ENCODE peak calls at places on chromosome 9, in four cellular contexts. One of them, this sample, is unnamed.

GRCh38 chr9:130304141-130304540 is 38.6 kb downstream of the HMCN2 start:
- DNase-seq in GDM1: no peak
- DNase-seq in RWPE1: no peak
- DNase-seq in CD8-positive, alpha-beta T cell: no peak
- DNase-seq in this sample: no peak

GRCh38 chr9:134698587-134699342 is 57.2 kb downstream of the COL5A1 start:
- DNase-seq in GDM1: peak
- DNase-seq in RWPE1: peak
- DNase-seq in CD8-positive, alpha-beta T cell: peak
- DNase-seq in this sample: no peak

GRCh38 chr9:92786298-92786697 is 21.7 kb upstream of the BICD2 start:
- DNase-seq in GDM1: no peak
- DNase-seq in RWPE1: no peak
- DNase-seq in CD8-positive, alpha-beta T cell: no peak
- DNase-seq in this sample: no peak

GRCh38 chr9:29701536-29701935 is 2128.3 kb upstream of the C9orf72 start:
- DNase-seq in GDM1: no peak
- DNase-seq in RWPE1: no peak
- DNase-seq in CD8-positive, alpha-beta T cell: no peak
- DNase-seq in this sample: no peak

GRCh38 chr9:125106285-125106893 is 36.9 kb downstream of the SCAI start:
- DNase-seq in GDM1: no peak
- DNase-seq in RWPE1: no peak
- DNase-seq in CD8-positive, alpha-beta T cell: no peak
- DNase-seq in this sample: no peak

GRCh38 chr9:78904686-78905085 is 607.8 kb downstream of the PSAT1 start:
- DNase-seq in GDM1: no peak
- DNase-seq in RWPE1: no peak
- DNase-seq in CD8-positive, alpha-beta T cell: no peak
- DNase-seq in this sample: no peak

GRCh38 chr9:134315716-134316443 is 10.4 kb upstream of the RXRA start:
- DNase-seq in GDM1: no peak
- DNase-seq in RWPE1: no peak
- DNase-seq in CD8-positive, alpha-beta T cell: no peak
- DNase-seq in this sample: no peak

GRCh38 chr9:116671605-116672004 is 15.5 kb upstream of the TRIM32 start:
- DNase-seq in GDM1: no peak
- DNase-seq in RWPE1: no peak
- DNase-seq in CD8-positive, alpha-beta T cell: no peak
- DNase-seq in this sample: no peak

GRCh38 chr9:135909371-135909770 is 2.0 kb upstream of the CAMSAP1 start:
- DNase-seq in GDM1: no peak
- DNase-seq in RWPE1: no peak
- DNase-seq in CD8-positive, alpha-beta T cell: no peak
- DNase-seq in this sample: no peak

GRCh38 chr9:109817846-109818472 is 38.0 kb downstream of the PALM2AKAP2 start:
- DNase-seq in GDM1: peak
- DNase-seq in RWPE1: peak
- DNase-seq in CD8-positive, alpha-beta T cell: no peak
- DNase-seq in this sample: peak

GRCh38 chr9:127895811-127896210 is 3.6 kb downstream of the ST6GALNAC6 start:
- DNase-seq in GDM1: no peak
- DNase-seq in RWPE1: no peak
- DNase-seq in CD8-positive, alpha-beta T cell: no peak
- DNase-seq in this sample: no peak

GRCh38 chr9:122091682-122092592 is 1.2 kb downstream of the TTLL11 start:
- DNase-seq in GDM1: no peak
- DNase-seq in RWPE1: no peak
- DNase-seq in CD8-positive, alpha-beta T cell: no peak
- DNase-seq in this sample: no peak

GRCh38 chr9:27344776-27345175 is 47.8 kb upstream of the EQTN start:
- DNase-seq in GDM1: no peak
- DNase-seq in RWPE1: no peak
- DNase-seq in CD8-positive, alpha-beta T cell: no peak
- DNase-seq in this sample: no peak

GRCh38 chr9:112757300-112757883 is 6.8 kb downstream of the SNX30 start:
- DNase-seq in GDM1: no peak
- DNase-seq in RWPE1: peak
- DNase-seq in CD8-positive, alpha-beta T cell: no peak
- DNase-seq in this sample: no peak

GRCh38 chr9:130431536-130432303 is 13.0 kb upstream of the ASS1 start:
- DNase-seq in GDM1: no peak
- DNase-seq in RWPE1: no peak
- DNase-seq in CD8-positive, alpha-beta T cell: no peak
- DNase-seq in this sample: no peak

GRCh38 chr9:15935661-15936315 is 382.9 kb downstream of the CCDC171 start:
- DNase-seq in GDM1: no peak
- DNase-seq in RWPE1: no peak
- DNase-seq in CD8-positive, alpha-beta T cell: no peak
- DNase-seq in this sample: no peak

GRCh38 chr9:85420750-85421149 is 321.0 kb downstream of the AGTPBP1 start:
- DNase-seq in GDM1: no peak
- DNase-seq in RWPE1: no peak
- DNase-seq in CD8-positive, alpha-beta T cell: no peak
- DNase-seq in this sample: no peak

GRCh38 chr9:133458643-133459312 is 1.0 kb upstream of the CACFD1 start:
- DNase-seq in GDM1: no peak
- DNase-seq in RWPE1: no peak
- DNase-seq in CD8-positive, alpha-beta T cell: no peak
- DNase-seq in this sample: peak

GRCh38 chr9:122370869-122371467 is at the start of gene PTGS1:
- DNase-seq in GDM1: peak
- DNase-seq in RWPE1: peak
- DNase-seq in CD8-positive, alpha-beta T cell: no peak
- DNase-seq in this sample: peak

GRCh38 chr9:95815153-95815552 is 60.3 kb upstream of the ERCC6L2 start:
- DNase-seq in GDM1: no peak
- DNase-seq in RWPE1: peak
- DNase-seq in CD8-positive, alpha-beta T cell: no peak
- DNase-seq in this sample: no peak

GRCh38 chr9:137809038-137809630 is 68.4 kb upstream of the CACNA1B start:
- DNase-seq in GDM1: no peak
- DNase-seq in RWPE1: no peak
- DNase-seq in CD8-positive, alpha-beta T cell: no peak
- DNase-seq in this sample: no peak

GRCh38 chr9:138063033-138063432 is 185.5 kb downstream of the CACNA1B start:
- DNase-seq in GDM1: no peak
- DNase-seq in RWPE1: no peak
- DNase-seq in CD8-positive, alpha-beta T cell: no peak
- DNase-seq in this sample: no peak

GRCh38 chr9:97307091-97307490 is 368 bp upstream of the CCDC180 start:
- DNase-seq in GDM1: no peak
- DNase-seq in RWPE1: peak
- DNase-seq in CD8-positive, alpha-beta T cell: no peak
- DNase-seq in this sample: no peak

GRCh38 chr9:30815585-30815984 is 1568.9 kb upstream of the ACO1 start:
- DNase-seq in GDM1: no peak
- DNase-seq in RWPE1: no peak
- DNase-seq in CD8-positive, alpha-beta T cell: no peak
- DNase-seq in this sample: no peak

GRCh38 chr9:131854906-131855504 is 115.1 kb upstream of the RAPGEF1 start:
- DNase-seq in GDM1: no peak
- DNase-seq in RWPE1: no peak
- DNase-seq in CD8-positive, alpha-beta T cell: no peak
- DNase-seq in this sample: no peak

GRCh38 chr9:130478731-130479575 is 34.2 kb downstream of the ASS1 start:
- DNase-seq in GDM1: no peak
- DNase-seq in RWPE1: no peak
- DNase-seq in CD8-positive, alpha-beta T cell: no peak
- DNase-seq in this sample: no peak

GRCh38 chr9:86614871-86615849 is 260.9 kb upstream of the TUT7 start:
- DNase-seq in GDM1: no peak
- DNase-seq in RWPE1: no peak
- DNase-seq in CD8-positive, alpha-beta T cell: no peak
- DNase-seq in this sample: no peak

GRCh38 chr9:126392662-126393383 is 66.2 kb downstream of the MVB12B start:
- DNase-seq in GDM1: no peak
- DNase-seq in RWPE1: no peak
- DNase-seq in CD8-positive, alpha-beta T cell: no peak
- DNase-seq in this sample: no peak

GRCh38 chr9:129131300-129132145 is 20.3 kb downstream of the PTPA start:
- DNase-seq in GDM1: peak
- DNase-seq in RWPE1: peak
- DNase-seq in CD8-positive, alpha-beta T cell: peak
- DNase-seq in this sample: peak

GRCh38 chr9:75238311-75238976 is 150.1 kb downstream of the OSTF1 start:
- DNase-seq in GDM1: peak
- DNase-seq in RWPE1: peak
- DNase-seq in CD8-positive, alpha-beta T cell: no peak
- DNase-seq in this sample: peak

GRCh38 chr9:87370003-87370685 is 127.5 kb upstream of the DAPK1 start:
- DNase-seq in GDM1: no peak
- DNase-seq in RWPE1: no peak
- DNase-seq in CD8-positive, alpha-beta T cell: no peak
- DNase-seq in this sample: no peak

GRCh38 chr9:98607152-98607551 is 101.6 kb downstream of the GABBR2 start:
- DNase-seq in GDM1: no peak
- DNase-seq in RWPE1: no peak
- DNase-seq in CD8-positive, alpha-beta T cell: no peak
- DNase-seq in this sample: no peak

GRCh38 chr9:2621678-2622360 is at the start of gene VLDLR:
- DNase-seq in GDM1: peak
- DNase-seq in RWPE1: peak
- DNase-seq in CD8-positive, alpha-beta T cell: peak
- DNase-seq in this sample: peak

GRCh38 chr9:104993291-104993963 is 65.5 kb upstream of the ABCA1 start:
- DNase-seq in GDM1: no peak
- DNase-seq in RWPE1: no peak
- DNase-seq in CD8-positive, alpha-beta T cell: no peak
- DNase-seq in this sample: peak

GRCh38 chr9:136484153-136485048 is 1.6 kb upstream of the SEC16A start:
- DNase-seq in GDM1: no peak
- DNase-seq in RWPE1: peak
- DNase-seq in CD8-positive, alpha-beta T cell: no peak
- DNase-seq in this sample: no peak

GRCh38 chr9:88443480-88444113 is 55.4 kb downstream of the SPIN1 start:
- DNase-seq in GDM1: no peak
- DNase-seq in RWPE1: no peak
- DNase-seq in CD8-positive, alpha-beta T cell: no peak
- DNase-seq in this sample: no peak